ENCODE peak calls at places on chromosomes 1 and 21, in seven cellular contexts. V is HCT116, G is stomach, K is vagina, P is endothelial cell of umbilical vein, C is HepG2, S is transverse colon. R is an unnamed sample.

GRCh38 chr1:20486457-20487235 is 636 bp upstream of the CAMK2N1 start:
- DNase-seq in V (no peak), G (peak), K (no peak), P (peak), C (peak), S (peak), R (peak)

GRCh38 chr1:64550946-64551345 is 81.0 kb downstream of the CACHD1 start:
- DNase-seq in V (no peak), G (no peak), K (no peak), P (no peak), C (no peak), S (no peak), R (no peak)

GRCh38 chr21:39132248-39132647 is 51.0 kb downstream of the PSMG1 start:
- DNase-seq in V (no peak), G (no peak), K (no peak), P (no peak), C (peak), S (no peak), R (no peak)

GRCh38 chr1:149936076-149936991 is at the start of gene MTMR11:
- DNase-seq in V (no peak), G (peak), K (no peak), P (no peak), C (peak), S (peak), R (peak)

GRCh38 chr1:43422995-43423671 is 30.6 kb downstream of the HYI start:
- DNase-seq in V (no peak), G (no peak), K (no peak), P (no peak), C (no peak), S (no peak), R (no peak)

GRCh38 chr1:207007352-207008033 is 25.1 kb downstream of the C1orf116 start:
- DNase-seq in V (peak), G (peak), K (no peak), P (no peak), C (peak), S (no peak), R (peak)

GRCh38 chr1:65804584-65804983 is 11.9 kb downstream of the PDE4B start:
- DNase-seq in V (no peak), G (no peak), K (no peak), P (no peak), C (no peak), S (no peak), R (no peak)

GRCh38 chr1:185152187-185152767 is 4.5 kb downstream of the TRMT1L start:
- DNase-seq in V (no peak), G (no peak), K (no peak), P (no peak), C (no peak), S (no peak), R (no peak)

GRCh38 chr1:145782166-145783099 is 41.5 kb downstream of the RNF115 start:
- DNase-seq in V (peak), G (no peak), K (no peak), P (peak), C (peak), S (no peak), R (no peak)

GRCh38 chr1:29639741-29640427 is 403.6 kb downstream of the PTPRU start:
- DNase-seq in V (peak), G (no peak), K (peak), P (no peak), C (no peak), S (no peak), R (no peak)

GRCh38 chr1:12067900-12068821 is 5.1 kb downstream of the TNFRSF8 start:
- DNase-seq in V (no peak), G (no peak), K (no peak), P (no peak), C (no peak), S (no peak), R (no peak)

GRCh38 chr1:227459326-227459841 is 104.0 kb upstream of the ZNF678 start:
- DNase-seq in V (no peak), G (no peak), K (peak), P (no peak), C (no peak), S (no peak), R (no peak)

GRCh38 chr1:119133987-119134386 is 6.5 kb downstream of the WARS2 start:
- DNase-seq in V (no peak), G (no peak), K (no peak), P (no peak), C (no peak), S (no peak), R (no peak)

GRCh38 chr1:54750596-54750995 is 13.7 kb downstream of the PARS2 start:
- DNase-seq in V (no peak), G (no peak), K (no peak), P (no peak), C (no peak), S (no peak), R (no peak)

GRCh38 chr1:85580046-85580411 is 532 bp upstream of the CCN1 start:
- DNase-seq in V (no peak), G (no peak), K (no peak), P (no peak), C (peak), S (no peak), R (peak)

GRCh38 chr1:99726818-99727217 is 39.6 kb downstream of the FRRS1 start:
- DNase-seq in V (no peak), G (no peak), K (no peak), P (no peak), C (peak), S (peak), R (no peak)

GRCh38 chr21:45791562-45792418 is 148.3 kb downstream of the PCBP3 start:
- DNase-seq in V (no peak), G (no peak), K (no peak), P (no peak), C (no peak), S (no peak), R (no peak)

GRCh38 chr1:20481158-20481617 is 4.8 kb downstream of the CAMK2N1 start:
- DNase-seq in V (no peak), G (no peak), K (no peak), P (no peak), C (peak), S (peak), R (no peak)

GRCh38 chr1:67919714-67920113 is 86.4 kb upstream of the GNG12 start:
- DNase-seq in V (no peak), G (no peak), K (no peak), P (no peak), C (no peak), S (no peak), R (no peak)
- TF ChIP-seq POLR2A in V (no peak), G (no peak), K (no peak), P (no peak), C (no peak), S (no peak), R (no peak)

DNA sequence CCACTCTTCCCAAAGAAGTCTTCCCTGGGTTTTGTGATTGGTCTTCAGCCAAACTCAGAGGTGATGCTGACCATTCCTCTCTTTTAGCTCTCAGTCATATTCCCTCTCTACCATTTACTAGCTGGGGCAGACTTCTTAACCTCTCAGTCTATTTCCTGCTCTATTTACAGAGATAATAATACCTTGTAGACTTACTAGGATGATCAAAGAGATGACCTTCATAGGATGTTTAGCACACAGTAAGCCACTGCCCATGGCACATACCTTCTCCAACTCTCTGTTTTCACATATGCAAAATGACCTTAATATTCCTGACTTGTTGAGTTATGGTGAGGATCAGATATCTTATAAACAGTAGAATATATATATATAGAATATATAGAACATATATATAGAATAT is 106.2 kb upstream of the L1TD1 start:
- DNase-seq in V (no peak), G (no peak), K (no peak), P (no peak), C (peak), S (no peak), R (no peak)
- TF ChIP-seq CTCF in V (no peak), G (no peak), K (no peak), P (no peak), C (no peak), S (no peak), R (no peak)

GRCh38 chr1:153635872-153636271 is 2.0 kb downstream of the CHTOP start:
- DNase-seq in V (no peak), G (no peak), K (no peak), P (no peak), C (no peak), S (no peak), R (no peak)

GRCh38 chr1:153633161-153633746 is 612 bp upstream of the CHTOP start:
- DNase-seq in V (no peak), G (peak), K (no peak), P (no peak), C (no peak), S (peak), R (no peak)

GRCh38 chr1:153636312-153636711 is 2.4 kb downstream of the CHTOP start:
- DNase-seq in V (no peak), G (no peak), K (no peak), P (no peak), C (no peak), S (no peak), R (no peak)

GRCh38 chr1:153631047-153632022 is 2.5 kb upstream of the CHTOP start:
- DNase-seq in V (no peak), G (no peak), K (no peak), P (no peak), C (peak), S (no peak), R (no peak)

GRCh38 chr1:153633747-153634665 is at the start of gene CHTOP:
- DNase-seq in V (peak), G (peak), K (no peak), P (peak), C (peak), S (peak), R (peak)
- TF ChIP-seq POLR2AphosphoS5 in V (peak), G (peak), K (peak), P (peak), C (peak), S (peak), R (peak)

DNA sequence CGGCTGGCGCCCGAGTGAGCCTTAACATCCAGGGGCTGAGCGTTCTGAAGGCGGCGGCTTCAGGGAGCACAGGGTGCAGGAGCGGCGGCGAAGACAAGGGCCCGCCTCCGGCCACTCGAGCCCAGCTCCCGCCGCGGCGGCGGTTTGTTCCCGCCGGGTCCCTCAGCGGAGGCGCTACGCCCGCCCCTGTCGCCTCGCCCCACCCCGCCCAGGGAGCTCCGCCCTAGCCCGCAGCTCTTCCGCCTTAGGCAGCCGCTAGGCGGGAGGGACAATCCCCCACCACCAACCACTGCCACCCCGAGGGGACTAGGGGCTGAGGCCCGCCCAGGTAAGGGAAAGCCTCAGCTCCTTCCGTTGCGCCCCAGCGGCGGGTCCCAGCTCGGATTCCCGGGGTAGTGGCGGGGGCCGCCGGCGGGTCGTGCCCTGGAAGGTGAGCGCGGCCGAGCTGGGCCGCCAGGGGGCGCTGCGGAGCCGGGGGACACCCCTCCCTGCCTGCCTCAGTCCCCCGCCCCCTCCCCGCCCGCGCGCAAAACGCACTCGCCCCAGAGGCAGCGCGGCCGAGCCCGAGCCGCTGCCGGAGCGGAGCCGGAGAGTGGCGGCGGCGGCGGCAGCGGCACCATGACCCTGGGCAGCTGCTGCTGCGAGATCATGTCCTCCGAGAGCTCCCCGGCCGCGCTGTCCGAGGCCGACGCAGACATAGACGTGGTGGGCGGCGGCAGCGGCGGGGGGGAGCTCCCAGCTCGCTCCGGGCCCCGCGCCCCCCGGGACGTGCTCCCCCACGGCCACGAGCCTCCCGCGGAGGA is at the start of gene FOXD2:
- DNase-seq in V (peak), G (peak), K (no peak), P (peak), C (peak), S (peak), R (peak)
- TF ChIP-seq POLR2A in V (peak), G (no peak), K (peak), P (peak), C (peak), S (peak), R (peak)

DNA sequence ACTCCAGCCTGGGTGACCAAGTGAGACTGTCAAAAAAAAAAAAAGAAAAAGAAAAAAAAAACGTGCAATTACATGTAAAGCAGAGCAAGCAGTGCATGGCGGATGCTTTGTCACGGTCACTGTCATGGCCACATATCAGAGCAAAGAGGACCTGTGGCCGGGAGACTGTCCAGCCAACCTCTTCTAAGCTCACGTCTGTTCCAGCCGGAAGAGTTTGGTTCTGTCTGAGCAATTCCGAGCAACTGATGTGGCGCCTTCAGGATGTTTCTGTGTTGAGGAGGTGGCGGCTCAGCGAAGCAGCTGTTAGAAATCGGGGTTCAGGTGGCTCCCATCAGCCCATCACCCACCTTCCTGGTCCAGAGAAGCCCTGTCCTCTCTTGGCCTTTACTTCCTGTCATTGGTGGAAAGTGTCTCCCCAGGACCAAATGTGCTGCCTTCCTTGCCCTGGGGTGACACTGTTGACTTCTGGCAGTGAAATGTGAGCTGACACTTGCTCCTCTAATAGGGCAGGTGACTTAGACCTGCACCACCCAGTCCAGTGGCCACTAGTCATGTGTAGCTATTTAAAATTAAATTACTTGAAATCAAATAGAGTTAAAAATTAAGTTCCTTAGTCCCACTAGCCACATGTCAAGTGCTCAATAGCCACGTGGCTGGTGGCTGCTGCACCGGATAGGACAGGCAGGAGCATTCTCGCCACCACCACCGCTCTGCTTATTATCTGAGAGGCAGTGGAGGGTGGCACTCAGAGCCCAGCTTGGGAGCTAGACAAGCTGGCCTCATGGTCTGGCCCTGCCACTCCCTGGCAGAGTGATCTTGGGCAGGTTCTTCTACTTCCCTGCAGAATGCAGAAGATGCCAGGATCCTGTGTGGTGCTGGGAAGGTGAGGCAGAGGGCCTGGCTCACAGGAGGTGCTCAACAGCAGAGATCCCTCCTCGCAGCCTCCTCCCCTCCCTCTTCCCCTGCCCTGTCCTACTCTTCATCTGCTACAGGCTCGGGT is 60.1 kb downstream of the ARHGEF10L start:
- DNase-seq in V (no peak), G (no peak), K (no peak), P (no peak), C (no peak), S (peak), R (no peak)
- TF ChIP-seq CTCF in V (no peak), G (no peak), K (no peak), P (no peak), C (no peak), S (no peak), R (no peak)

GRCh38 chr1:221164029-221164428 is 284.8 kb downstream of the HLX start:
- DNase-seq in V (no peak), G (no peak), K (no peak), P (peak), C (no peak), S (no peak), R (no peak)
- TF ChIP-seq POLR2AphosphoS5 in V (no peak), G (no peak), K (no peak), P (no peak), C (no peak), S (no peak), R (no peak)

GRCh38 chr21:34338226-34338625 is 25.6 kb upstream of the KCNE2 start:
- DNase-seq in V (no peak), G (no peak), K (no peak), P (no peak), C (no peak), S (no peak), R (no peak)

GRCh38 chr21:34337741-34338140 is 26.1 kb upstream of the KCNE2 start:
- DNase-seq in V (no peak), G (no peak), K (no peak), P (no peak), C (no peak), S (no peak), R (no peak)

GRCh38 chr21:34336756-34337391 is 26.9 kb upstream of the KCNE2 start:
- DNase-seq in V (no peak), G (peak), K (no peak), P (peak), C (no peak), S (no peak), R (no peak)

GRCh38 chr21:34342476-34342875 is 21.3 kb upstream of the KCNE2 start:
- DNase-seq in V (no peak), G (no peak), K (no peak), P (no peak), C (no peak), S (no peak), R (no peak)

GRCh38 chr21:34340062-34340461 is 23.7 kb upstream of the KCNE2 start:
- DNase-seq in V (no peak), G (no peak), K (no peak), P (no peak), C (no peak), S (no peak), R (no peak)
- TF ChIP-seq POLR2A in V (no peak), G (no peak), K (no peak), P (no peak), C (no peak), S (no peak), R (no peak)

GRCh38 chr1:89701746-89702241 is 68.9 kb downstream of the LRRC8C start:
- DNase-seq in V (no peak), G (no peak), K (no peak), P (no peak), C (no peak), S (no peak), R (no peak)

GRCh38 chr1:89697397-89697796 is 64.5 kb downstream of the LRRC8C start:
- DNase-seq in V (no peak), G (no peak), K (no peak), P (no peak), C (no peak), S (no peak), R (no peak)

GRCh38 chr1:89698020-89698560 is 65.2 kb downstream of the LRRC8C start:
- DNase-seq in V (no peak), G (no peak), K (no peak), P (peak), C (no peak), S (no peak), R (no peak)

GRCh38 chr1:89698624-89699023 is 65.7 kb downstream of the LRRC8C start:
- DNase-seq in V (no peak), G (no peak), K (no peak), P (peak), C (no peak), S (no peak), R (peak)

DNA sequence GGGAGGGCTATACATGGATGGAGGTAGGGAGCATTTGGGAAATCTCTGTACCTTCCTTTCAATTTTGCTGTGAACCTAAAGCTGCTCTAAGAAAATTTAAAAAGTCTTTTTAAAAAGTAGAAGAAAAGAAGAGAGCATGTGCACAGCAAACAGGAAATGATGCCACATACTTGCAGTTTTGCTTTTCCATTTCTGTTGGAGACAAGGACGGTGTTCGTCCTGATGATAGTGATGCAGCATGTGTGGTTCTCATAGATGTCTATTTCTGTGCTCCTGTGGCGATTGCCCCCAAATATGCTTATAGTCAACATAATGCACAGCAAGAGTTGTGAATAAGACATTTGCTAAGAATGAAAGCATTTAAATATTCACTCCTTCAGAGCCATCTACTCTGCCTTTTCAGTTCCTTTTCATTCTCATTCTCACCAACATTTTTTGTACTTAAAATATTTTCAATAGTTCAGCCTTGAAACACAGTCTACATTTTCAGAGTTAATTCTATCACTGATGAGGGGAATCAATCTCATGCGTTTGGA is 66.6 kb downstream of the LRRC8C start:
- DNase-seq in V (no peak), G (no peak), K (no peak), P (no peak), C (no peak), S (no peak), R (no peak)
- TF ChIP-seq CTCF in V (no peak), G (no peak), K (no peak), P (no peak), C (no peak), S (no peak), R (no peak)

GRCh38 chr1:223081181-223081994 is 61.7 kb downstream of the TLR5 start:
- DNase-seq in V (peak), G (peak), K (no peak), P (peak), C (peak), S (peak), R (peak)

GRCh38 chr1:223089250-223089649 is 53.8 kb downstream of the TLR5 start:
- DNase-seq in V (no peak), G (no peak), K (no peak), P (no peak), C (no peak), S (no peak), R (no peak)

GRCh38 chr1:223088713-223089240 is 54.3 kb downstream of the TLR5 start:
- DNase-seq in V (no peak), G (no peak), K (no peak), P (no peak), C (peak), S (no peak), R (no peak)

GRCh38 chr1:223087231-223087990 is 55.6 kb downstream of the TLR5 start:
- DNase-seq in V (no peak), G (no peak), K (no peak), P (no peak), C (no peak), S (no peak), R (no peak)

GRCh38 chr1:223084466-223084865 is 58.6 kb downstream of the TLR5 start:
- DNase-seq in V (no peak), G (no peak), K (no peak), P (no peak), C (no peak), S (peak), R (no peak)
- TF ChIP-seq POLR2AphosphoS5 in V (no peak), G (no peak), K (no peak), P (no peak), C (no peak), S (peak), R (no peak)